ENCODE peak calls at places on chromosome 3, in seven cellular contexts. B is OCI-M1; H is midbrain; I is fibroblast of pulmonary artery; Z is CD4-positive, alpha-beta T cell; F is dorsolateral prefrontal cortex; R is neural crest cell. J is an unnamed sample.

GRCh38 chr3:59655616-59656015 is 605.8 kb upstream of the CFAP20DC start:
- DNase-seq in F (no peak), B (no peak), I (no peak), H (no peak), Z (no peak), R (no peak), J (no peak)

GRCh38 chr3:195240171-195240701 is 30.7 kb downstream of the XXYLT1 start:
- DNase-seq in F (no peak), B (no peak), I (no peak), Z (no peak), R (no peak), H (no peak), J (no peak)

GRCh38 chr3:138089091-138089490 is 26.3 kb downstream of the DZIP1L start:
- DNase-seq in Z (no peak), F (no peak), B (no peak), R (no peak), I (peak), H (no peak), J (no peak)

GRCh38 chr3:119409844-119410243 is 53.6 kb downstream of the TMEM39A start:
- DNase-seq in I (no peak), H (no peak), B (no peak), Z (no peak), F (no peak), R (no peak), J (no peak)

GRCh38 chr3:173970206-173970605 is 572.7 kb downstream of the NLGN1 start:
- DNase-seq in I (no peak), R (no peak), Z (no peak), F (no peak), H (no peak), B (no peak), J (no peak)

GRCh38 chr3:147930417-147930816 is 521.3 kb downstream of the ZIC1 start:
- DNase-seq in B (no peak), H (no peak), F (no peak), Z (no peak), I (peak), R (no peak), J (no peak)

GRCh38 chr3:53708001-53708621 is 138.1 kb downstream of the CHDH start:
- DNase-seq in H (no peak), Z (no peak), I (no peak), B (no peak), F (no peak), R (no peak), J (no peak)

GRCh38 chr3:88033806-88034205 is 25.0 kb downstream of the CGGBP1 start:
- DNase-seq in Z (no peak), H (no peak), I (no peak), R (no peak), B (peak), F (no peak), J (no peak)

GRCh38 chr3:74789111-74789510 is 174.7 kb upstream of the CNTN3 start:
- DNase-seq in H (no peak), R (no peak), Z (no peak), F (no peak), B (peak), I (no peak), J (no peak)

GRCh38 chr3:9809615-9810356 is at the start of gene TTLL3:
- DNase-seq in Z (peak), R (peak), F (peak), I (peak), H (peak), B (peak), J (peak)

GRCh38 chr3:107817076-107817475 is 273.8 kb downstream of the CD47 start:
- DNase-seq in H (no peak), I (no peak), F (no peak), R (no peak), Z (no peak), B (peak), J (no peak)

GRCh38 chr3:55481067-55481917 is 5.8 kb downstream of the WNT5A start:
- DNase-seq in I (peak), H (no peak), F (no peak), Z (no peak), R (peak), B (no peak), J (no peak)

GRCh38 chr3:32137870-32138269 is 31.4 kb downstream of the GPD1L start:
- DNase-seq in R (no peak), F (no peak), Z (no peak), H (no peak), B (no peak), I (no peak), J (no peak)

GRCh38 chr3:184378650-184379374 is 805 bp upstream of the THPO start:
- DNase-seq in I (no peak), Z (no peak), B (no peak), F (no peak), R (no peak), H (no peak), J (no peak)

GRCh38 chr3:127715541-127715940 is 42.8 kb downstream of the ABTB1 start:
- DNase-seq in F (no peak), I (no peak), H (no peak), Z (no peak), R (no peak), B (no peak), J (no peak)

J was measured in K562.